ENCODE peak calls at places on chromosomes 3 and 15, in six cellular contexts. X is effector memory CD4-positive, alpha-beta T cell; N is breast epithelium; V is H9; U is CD8-positive, alpha-beta T cell; H is Panc1. J is an unnamed sample. For H3K27me3, the result is how much of the 10 kb centered on the place peaks cover.

GRCh38 chr3:129413687-129414506 is 14.5 kb downstream of the EFCAB12 start:
- DNase-seq in X (no peak), N (no peak), V (no peak), U (no peak), H (no peak), J (no peak)

GRCh38 chr3:177598110-177598833 is 401.0 kb upstream of the TBL1XR1 start:
- DNase-seq in X (no peak), N (peak), V (no peak), U (no peak), H (no peak), J (no peak)

GRCh38 chr3:136642714-136643113 is 109.5 kb downstream of the STAG1 start:
- DNase-seq in X (no peak), N (no peak), V (no peak), U (no peak), H (no peak), J (no peak)

GRCh38 chr3:13477946-13478345 is 2.2 kb upstream of the HDAC11 start:
- DNase-seq in X (no peak), N (no peak), V (no peak), U (no peak), H (no peak), J (peak)

GRCh38 chr15:36185438-36185837 is 394.0 kb upstream of the CDIN1 start:
- DNase-seq in X (no peak), N (no peak), V (no peak), U (no peak), H (no peak), J (no peak)

GRCh38 chr15:46808834-46809233 is 908.5 kb upstream of the SEMA6D start:
- DNase-seq in X (no peak), N (no peak), V (no peak), U (no peak), H (no peak), J (no peak)

GRCh38 chr3:112818289-112818688 is 28.4 kb downstream of the CD200R1L start:
- DNase-seq in X (no peak), N (no peak), V (no peak), U (no peak), H (no peak), J (no peak)

GRCh38 chr15:42155546-42156265 is 730 bp downstream of the PLA2G4F start:
- DNase-seq in X (no peak), N (no peak), V (no peak), U (no peak), H (no peak), J (no peak)

GRCh38 chr3:17130956-17131355 is 246.2 kb downstream of the PLCL2 start:
- DNase-seq in X (no peak), N (no peak), V (no peak), U (no peak), H (no peak), J (no peak)

DNA sequence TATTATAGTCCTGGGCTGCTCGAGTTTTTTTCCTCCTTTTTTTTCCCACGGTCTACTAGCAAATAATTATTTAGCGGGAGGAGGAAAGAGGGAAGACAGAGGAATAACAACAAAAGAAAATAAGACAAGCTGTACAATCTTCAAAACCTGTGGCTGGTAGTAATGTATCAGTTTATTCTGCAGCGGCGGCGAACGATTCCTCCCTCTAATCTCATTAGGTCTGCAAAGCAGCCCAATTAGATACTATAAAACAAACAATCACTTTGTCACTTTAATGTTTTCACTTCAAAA is 398 bp upstream of the TLE3 start:
- DNase-seq in X (no peak), N (no peak), V (no peak), U (no peak), H (no peak), J (no peak)
- H3K27me3 ChIP-seq in X (under half), N (under half), V (under half), U (under half), H (under half), J (under half)

GRCh38 chr3:195829897-195830254 is 18.1 kb upstream of the MUC4 start:
- DNase-seq in X (no peak), N (no peak), V (no peak), U (no peak), H (no peak), J (no peak)
- H3K27me3 ChIP-seq in X (under half), N (under half), V (under half), U (under half), H (under half), J (under half)

GRCh38 chr3:63968612-63969350 is 54.5 kb downstream of the PSMD6 start:
- DNase-seq in X (no peak), N (no peak), V (no peak), U (no peak), H (no peak), J (no peak)
- H3K27me3 ChIP-seq in X (under half), N (under half), V (under half), U (under half), H (under half), J (under half)

DNA sequence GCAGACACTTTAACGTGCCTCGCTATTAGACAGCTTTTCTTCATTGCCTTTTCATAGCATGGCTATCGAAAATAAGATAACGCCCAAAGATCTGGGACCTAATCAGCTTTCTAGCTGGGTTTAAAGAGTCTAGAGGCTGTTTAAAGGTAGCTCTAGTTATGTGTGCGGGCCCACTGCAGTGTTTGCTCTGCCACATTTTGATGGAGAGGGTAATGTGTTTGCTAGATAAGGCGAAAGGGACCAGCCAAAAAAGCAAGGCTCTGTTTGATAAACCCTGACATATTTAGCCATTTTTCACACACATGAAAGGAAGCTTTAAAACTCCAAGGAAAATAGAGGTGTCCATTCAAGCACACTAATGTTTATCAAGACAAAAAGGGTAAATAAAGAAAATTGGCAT is 91.7 kb downstream of the NR2F2 start:
- DNase-seq in X (no peak), N (no peak), V (no peak), U (no peak), H (no peak), J (no peak)
- H3K27me3 ChIP-seq in X (under half), N (half or more), V (under half), U (under half), H (under half), J (half or more)

DNA sequence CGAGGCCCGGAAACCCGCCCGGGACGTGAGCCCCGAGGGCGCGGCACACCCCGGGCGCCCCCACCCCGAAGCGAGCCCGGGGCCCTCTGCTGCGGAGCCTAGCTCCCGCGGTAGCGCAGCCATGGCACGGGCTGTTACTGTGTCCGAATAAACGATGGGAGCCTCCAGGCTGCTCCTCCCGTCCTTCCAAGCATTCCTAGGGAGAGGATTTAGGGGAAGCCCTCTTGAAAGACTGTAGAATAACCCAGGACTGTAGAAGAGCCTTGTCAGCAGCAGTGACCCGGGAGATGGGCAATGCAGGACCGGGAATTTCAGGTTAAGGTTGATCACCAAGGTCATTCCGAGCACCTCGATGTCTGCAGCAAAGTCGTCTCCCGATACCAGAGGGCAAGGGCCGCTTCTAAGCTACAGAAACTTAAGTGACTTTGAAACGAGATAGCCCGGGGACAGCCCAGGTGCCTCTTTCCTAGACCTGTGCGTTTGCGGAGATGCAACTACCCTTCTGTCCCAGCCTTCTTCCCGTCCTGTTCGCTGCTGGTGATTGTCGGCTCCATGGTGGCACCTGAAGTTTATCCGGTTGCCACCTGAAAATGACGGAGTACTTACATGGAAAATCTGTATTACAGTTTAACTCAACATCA is 729 bp upstream of the MYO5A start:
- DNase-seq in X (no peak), N (no peak), V (peak), U (no peak), H (no peak), J (no peak)
- H3K27me3 ChIP-seq in X (under half), N (under half), V (under half), U (under half), H (under half), J (under half)